ENCODE peak calls at places on chromosomes 3 and 15, in nine cellular contexts. D is H9, A is GM23248, W is IMR-90, Z is mesendoderm, V is SK-N-SH, R is endothelial cell of umbilical vein, H is endodermal cell, I is HCT116. E is an unnamed sample.

GRCh38 chr3:73772599-73772998 is 147.9 kb upstream of the PDZRN3 start:
- DNase-seq in D (no peak), A (no peak), W (no peak), Z (no peak), V (no peak), R (no peak), H (no peak), I (no peak), E (no peak)

GRCh38 chr15:31200735-31201151 is 99.2 kb upstream of the TRPM1 start:
- DNase-seq in D (peak; percentile 86), A (peak; percentile 12), W (peak; percentile 39), Z (peak; percentile 83), V (peak; percentile 59), R (peak; percentile 24), H (peak; percentile 92), I (no peak), E (no peak)

GRCh38 chr3:186053954-186054353 is 54.9 kb downstream of the ETV5 start:
- DNase-seq in D (no peak), A (peak; percentile 13), W (peak; percentile 73), Z (peak; percentile 54), V (no peak), R (no peak), H (no peak), I (no peak), E (no peak)

GRCh38 chr15:78004222-78004727 is 73.2 kb downstream of the TBC1D2B start:
- DNase-seq in D (no peak), A (no peak), W (no peak), Z (peak; percentile 7), V (no peak), R (no peak), H (no peak), I (no peak), E (no peak)

GRCh38 chr3:185069583-185070030 is 83.3 kb downstream of the C3orf70 start:
- DNase-seq in D (peak; percentile 91), A (no peak), W (no peak), Z (peak; percentile 75), V (peak; percentile 51), R (no peak), H (peak; percentile 94), I (no peak), E (no peak)

GRCh38 chr3:131217296-131217741 is 164.3 kb upstream of the NUDT16 start:
- DNase-seq in D (no peak), A (no peak), W (no peak), Z (no peak), V (no peak), R (no peak), H (no peak), I (no peak), E (no peak)

GRCh38 chr3:127419140-127419539 is 131.3 kb upstream of the PRR20G start:
- DNase-seq in D (no peak), A (no peak), W (no peak), Z (peak; percentile 42), V (no peak), R (no peak), H (peak; percentile 46), I (no peak), E (no peak)

GRCh38 chr3:182364723-182365650 is 428.3 kb upstream of the ATP11B start:
- DNase-seq in D (no peak), A (no peak), W (no peak), Z (no peak), V (peak; percentile 46), R (peak; percentile 97), H (peak; percentile 41), I (peak; percentile 94), E (no peak)

GRCh38 chr15:101578443-101578894 is 73.7 kb downstream of the TM2D3 start:
- DNase-seq in D (peak; percentile 78), A (peak; percentile 38), W (no peak), Z (peak; percentile 50), V (peak; percentile 61), R (no peak), H (peak; percentile 86), I (peak; percentile 44), E (no peak)

GRCh38 chr3:133040696-133041523 is 2.7 kb downstream of the TMEM108 start:
- DNase-seq in D (peak; percentile 80), A (peak; percentile 79), W (peak; percentile 71), Z (peak; percentile 87), V (peak; percentile 78), R (peak; percentile 64), H (peak; percentile 95), I (peak; percentile 51), E (peak; percentile 28)

GRCh38 chr15:84937144-84937543 is 44.5 kb upstream of the PDE8A start:
- DNase-seq in D (no peak), A (no peak), W (peak; percentile 16), Z (no peak), V (no peak), R (no peak), H (no peak), I (no peak), E (no peak)

GRCh38 chr3:29409409-29409808 is 128.5 kb downstream of the RBMS3 start:
- DNase-seq in D (no peak), A (peak; percentile 65), W (peak; percentile 75), Z (no peak), V (no peak), R (no peak), H (no peak), I (no peak), E (no peak)

GRCh38 chr3:29410200-29410599 is 129.3 kb downstream of the RBMS3 start:
- DNase-seq in D (no peak), A (no peak), W (no peak), Z (no peak), V (no peak), R (no peak), H (no peak), I (no peak), E (no peak)

GRCh38 chr3:29410660-29411405 is 130.0 kb downstream of the RBMS3 start:
- DNase-seq in D (no peak), A (no peak), W (no peak), Z (no peak), V (no peak), R (no peak), H (no peak), I (no peak), E (no peak)

GRCh38 chr3:29408676-29409075 is 127.8 kb downstream of the RBMS3 start:
- DNase-seq in D (no peak), A (peak; percentile 39), W (no peak), Z (no peak), V (no peak), R (no peak), H (no peak), I (no peak), E (no peak)

GRCh38 chr3:29406433-29406832 is 125.6 kb downstream of the RBMS3 start:
- DNase-seq in D (no peak), A (no peak), W (no peak), Z (no peak), V (no peak), R (no peak), H (no peak), I (no peak), E (no peak)
- H3K9ac ChIP-seq in D (no peak overlapping the region), A (no peak overlapping the region), W (no peak overlapping the region), Z (no peak overlapping the region), V (no peak overlapping the region), R (no peak overlapping the region), H (no peak overlapping the region), I (no peak overlapping the region), E (no peak overlapping the region)

DNA sequence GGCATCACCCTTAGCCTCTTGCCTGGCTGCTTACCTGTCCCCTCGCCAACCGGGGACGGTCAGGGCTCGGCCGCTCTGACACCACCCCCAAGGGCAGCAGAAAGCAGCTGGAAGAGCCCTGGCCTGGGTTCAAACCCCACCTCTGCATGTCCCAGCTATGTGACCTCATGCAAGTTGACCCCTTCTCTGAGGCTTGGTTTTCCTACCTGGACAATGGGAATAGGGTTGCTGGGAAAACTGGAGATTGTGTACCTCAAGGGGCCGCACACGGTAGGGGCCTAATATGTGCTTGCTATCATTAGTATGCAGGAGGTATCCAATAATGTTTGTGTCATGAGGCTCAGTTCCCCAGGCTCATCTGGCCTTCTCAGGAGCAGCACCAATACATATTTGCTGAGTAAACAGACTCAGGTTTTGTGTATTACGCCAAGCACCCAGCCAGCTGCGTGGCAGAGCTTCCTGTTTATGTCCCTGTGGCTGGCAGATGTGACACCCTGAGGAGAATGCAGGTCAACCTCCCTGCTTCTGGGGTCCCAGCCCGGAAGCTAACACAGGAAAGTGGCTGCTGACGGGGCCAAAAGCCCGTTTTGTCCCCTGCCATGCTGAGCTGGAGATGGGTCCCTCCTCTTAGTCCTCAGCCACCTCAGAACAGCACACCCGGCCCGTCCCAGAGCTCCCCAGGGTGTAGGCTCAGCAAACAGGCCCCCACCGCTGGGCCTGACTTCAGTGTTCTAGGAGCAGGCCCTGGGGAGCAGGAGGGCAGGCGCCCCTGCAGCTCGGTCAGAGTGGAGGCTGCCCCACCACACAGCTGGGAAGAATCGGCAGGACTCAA is 29.7 kb downstream of the PLXND1 start:
- DNase-seq in D (no peak), A (no peak), W (no peak), Z (no peak), V (no peak), R (peak; percentile 37), H (no peak), I (no peak), E (no peak)
- H3K9ac ChIP-seq in D (no peak overlapping the region), A (no peak overlapping the region), W (no peak overlapping the region), Z (no peak overlapping the region), V (no peak overlapping the region), R (no peak overlapping the region), H (no peak overlapping the region), I (no peak overlapping the region), E (no peak overlapping the region)

DNA sequence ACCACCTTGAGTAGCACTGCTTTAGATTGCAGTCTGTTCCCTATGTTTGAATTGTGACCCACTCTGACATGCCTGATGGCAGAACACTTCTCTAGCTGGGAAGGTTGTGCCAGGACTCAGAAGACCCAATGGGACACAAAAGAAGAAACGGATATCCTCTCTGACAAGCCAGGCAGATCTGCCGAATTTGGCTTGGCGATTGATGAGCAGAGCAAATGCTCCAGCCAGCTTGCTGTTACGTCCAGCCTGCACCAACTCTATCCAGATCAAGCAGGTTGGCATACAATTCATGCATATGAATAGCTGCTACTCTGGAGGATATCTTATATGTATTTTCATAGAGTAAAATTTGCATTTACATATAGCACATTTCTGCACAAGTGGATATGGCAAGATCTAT is 102.9 kb downstream of the PEX5L start:
- DNase-seq in D (no peak), A (no peak), W (no peak), Z (no peak), V (no peak), R (no peak), H (no peak), I (no peak), E (no peak)
- H3K9ac ChIP-seq in D (no peak overlapping the region), A (no peak overlapping the region), W (no peak overlapping the region), Z (no peak overlapping the region), V (no peak overlapping the region), R (no peak overlapping the region), H (no peak overlapping the region), I (no peak overlapping the region), E (no peak overlapping the region)

DNA sequence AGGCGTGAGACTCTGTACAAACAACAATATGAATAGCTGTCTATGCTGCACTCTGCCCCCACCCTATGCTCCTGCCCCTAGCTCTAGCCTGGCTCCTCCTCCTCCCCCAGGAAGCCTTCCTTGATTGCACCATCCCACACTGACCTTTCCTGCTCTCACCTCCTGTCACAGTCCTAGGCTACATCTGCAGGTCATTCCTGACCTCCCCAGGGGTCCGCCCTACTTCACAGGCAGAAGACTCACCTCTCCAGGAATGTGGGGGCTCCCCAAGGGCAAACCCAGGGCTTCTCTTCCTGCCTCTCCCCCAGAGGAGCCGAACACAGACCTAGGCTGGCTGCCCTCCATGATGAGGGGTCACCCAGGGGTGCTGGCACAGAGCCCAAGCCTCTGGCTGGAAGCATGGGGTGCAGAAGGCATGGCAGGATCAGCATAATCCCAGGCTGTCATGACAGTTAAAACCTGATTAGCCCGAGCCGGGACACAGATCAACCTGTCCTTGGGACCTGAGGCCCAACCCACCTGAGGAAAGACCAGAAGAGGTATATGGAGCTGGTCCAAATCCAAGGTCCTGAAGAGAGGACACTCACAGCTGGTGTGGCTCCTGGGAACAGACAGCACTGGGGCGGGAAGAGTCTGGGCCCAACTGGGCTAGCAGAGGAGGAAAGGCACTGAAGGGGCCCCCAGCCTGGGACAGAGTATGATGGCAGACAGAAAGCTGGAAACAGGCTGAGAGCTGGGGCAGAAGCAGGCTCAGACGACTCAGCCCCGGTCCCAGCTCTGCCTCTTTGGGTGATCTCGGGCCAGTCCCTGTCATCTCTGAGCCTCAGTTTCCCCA is 5.9 kb downstream of the SEMA7A start:
- DNase-seq in D (no peak), A (no peak), W (no peak), Z (no peak), V (no peak), R (no peak), H (peak; percentile 63), I (no peak), E (no peak)
- H3K9ac ChIP-seq in D (no peak overlapping the region), A (no peak overlapping the region), W (no peak overlapping the region), Z (no peak overlapping the region), V (no peak overlapping the region), R (no peak overlapping the region), H (no peak overlapping the region), I (no peak overlapping the region), E (no peak overlapping the region)